ENCODE peak calls at places on chromosomes 2 and 18, in five cellular contexts. E is stimulated activated CD4-positive, alpha-beta T cell treated with anti-CD3 and anti-CD28 coated beads, Interleukin-2, amount 100 ng/mL, for 48 hours; B is CD8-positive, alpha-beta T cell; Q is left lung; R is AG04450. W is an unnamed sample.

GRCh38 chr2:156703628-156704027 is 267.4 kb downstream of the GPD2 start:
- DNase-seq in Q (no peak), B (no peak), E (no peak), R (no peak), W (no peak)

GRCh38 chr18:75227535-75227934 is 16.9 kb downstream of the TSHZ1 start:
- DNase-seq in E (no peak), R (no peak), B (no peak), Q (no peak), W (no peak)

GRCh38 chr2:96551605-96552283 is 15.2 kb downstream of the ARID5A start:
- DNase-seq in B (no peak), R (no peak), E (no peak), Q (no peak), W (no peak)

GRCh38 chr18:48705531-48705930 is 166.7 kb downstream of the CTIF start:
- DNase-seq in Q (no peak), R (no peak), B (no peak), E (no peak), W (no peak)

GRCh38 chr2:172256886-172257285 is 154.2 kb upstream of the DLX2 start:
- DNase-seq in B (no peak), Q (peak; percentile 34), R (no peak), E (no peak), W (no peak)

GRCh38 chr18:13611616-13612110 is 114.7 kb downstream of the FAM210A start:
- DNase-seq in B (no peak), Q (peak; percentile 85), E (no peak), R (no peak), W (peak; percentile 63)

GRCh38 chr2:116754371-116755101 is 1060.0 kb upstream of the DDX18 start:
- DNase-seq in Q (peak; percentile 50), E (no peak), B (no peak), R (no peak), W (no peak)

GRCh38 chr18:32848836-32849235 is 76.0 kb upstream of the KLHL14 start:
- DNase-seq in R (no peak), B (no peak), E (no peak), Q (no peak), W (no peak)

GRCh38 chr2:122205637-122206036 is 450.2 kb downstream of the TSN start:
- DNase-seq in E (no peak), B (no peak), R (no peak), Q (no peak), W (no peak)

GRCh38 chr2:45145073-45145899 is 136.0 kb upstream of the SIX2 start:
- DNase-seq in Q (no peak), B (no peak), R (no peak), E (no peak), W (no peak)

GRCh38 chr2:226881287-226881686 is 45.4 kb downstream of the RHBDD1 start:
- DNase-seq in Q (no peak), R (no peak), E (no peak), B (no peak), W (no peak)

GRCh38 chr2:189210250-189211075 is 30.9 kb upstream of the COL5A2 start:
- DNase-seq in B (no peak), Q (no peak), E (no peak), R (peak; percentile 93), W (no peak)

GRCh38 chr18:79217979-79218604 is 148.9 kb downstream of the ATP9B start:
- DNase-seq in Q (no peak), E (no peak), R (no peak), B (no peak), W (no peak)

GRCh38 chr2:120736202-120736954 is 710 bp downstream of the GLI2 start:
- DNase-seq in E (no peak), R (no peak), Q (peak; percentile 76), B (no peak), W (no peak)

GRCh38 chr2:104965900-104966299 is 72.0 kb upstream of the MRPS9 start:
- DNase-seq in B (no peak), Q (no peak), R (no peak), E (no peak), W (no peak)

GRCh38 chr2:42249887-42250286 is 80.7 kb downstream of the EML4 start:
- DNase-seq in Q (no peak), R (no peak), E (no peak), B (no peak), W (no peak)